ENCODE peak calls at places on chromosome 6, in four cellular contexts. L is lower lobe of right lung, Y is Calu3, O is GM10248. V is an unnamed sample.

GRCh38 chr6:34071884-34072379 is 74.0 kb downstream of the GRM4 start:
- DNase-seq in L (no peak), Y (no peak), O (no peak), V (no peak)

GRCh38 chr6:70707893-70708292 is 40.2 kb downstream of the SMAP1 start:
- DNase-seq in L (no peak), Y (no peak), O (no peak), V (no peak)

GRCh38 chr6:37624606-37625574 is 72.8 kb downstream of the MDGA1 start:
- DNase-seq in L (peak; percentile 81), Y (peak; percentile 86), O (no peak), V (no peak)

GRCh38 chr6:149884215-149884614 is 13.7 kb downstream of the RAET1E start:
- DNase-seq in L (peak; percentile 79), Y (no peak), O (no peak), V (no peak)

GRCh38 chr6:117676577-117677218 is 1.4 kb downstream of the NUS1 start:
- DNase-seq in L (no peak), Y (no peak), O (no peak), V (no peak)

GRCh38 chr6:131946992-131947955 is 3.9 kb downstream of the CCN2 start:
- DNase-seq in L (no peak), Y (no peak), O (no peak), V (no peak)

GRCh38 chr6:170347091-170347490 is 40.5 kb downstream of the FAM120B start:
- DNase-seq in L (no peak), Y (no peak), O (peak; percentile 52), V (no peak)

GRCh38 chr6:14674867-14675648 is 557.5 kb downstream of the CD83 start:
- DNase-seq in L (no peak), Y (no peak), O (no peak), V (no peak)

GRCh38 chr6:151658091-151658490 is 149.4 kb upstream of the ESR1 start:
- DNase-seq in L (no peak), Y (no peak), O (no peak), V (no peak)

GRCh38 chr6:11632795-11633511 is 95.4 kb downstream of the TMEM170B start:
- DNase-seq in L (no peak), Y (no peak), O (no peak), V (no peak)

GRCh38 chr6:105164418-105164817 is 15.4 kb downstream of the POPDC3 start:
- DNase-seq in L (no peak), Y (no peak), O (no peak), V (no peak)

GRCh38 chr6:34242252-34243130 is 5.8 kb downstream of the HMGA1 start:
- DNase-seq in L (peak; percentile 30), Y (no peak), O (no peak), V (no peak)

GRCh38 chr6:156256161-156256560 is 521.0 kb upstream of the ARID1B start:
- DNase-seq in L (no peak), Y (no peak), O (no peak), V (no peak)

GRCh38 chr6:12709116-12709515 is 7.5 kb upstream of the PHACTR1 start:
- DNase-seq in L (no peak), Y (no peak), O (no peak), V (no peak)

GRCh38 chr6:157478926-157479325 is 97.9 kb downstream of the ZDHHC14 start:
- DNase-seq in L (no peak), Y (no peak), O (no peak), V (no peak)

GRCh38 chr6:28400122-28400451 is 540 bp upstream of the ZSCAN12 start:
- DNase-seq in L (no peak), Y (no peak), O (no peak), V (no peak)

GRCh38 chr6:14086701-14087100 is 30.9 kb upstream of the CD83 start:
- DNase-seq in L (no peak), Y (no peak), O (no peak), V (no peak)

GRCh38 chr6:219019-219570 is 73.2 kb upstream of the DUSP22 start:
- DNase-seq in L (no peak), Y (no peak), O (no peak), V (no peak)

GRCh38 chr6:130143709-130144108 is 79.0 kb downstream of the SAMD3 start:
- DNase-seq in L (no peak), Y (no peak), O (no peak), V (no peak)

GRCh38 chr6:97947841-97948240 is 664.8 kb upstream of the MMS22L start:
- DNase-seq in L (peak; percentile 46), Y (peak; percentile 81), O (no peak), V (no peak)

GRCh38 chr6:14661188-14661587 is 543.6 kb downstream of the CD83 start:
- DNase-seq in L (no peak), Y (no peak), O (peak; percentile 29), V (peak; percentile 82)

GRCh38 chr6:7042056-7042653 is 65.6 kb upstream of the RREB1 start:
- DNase-seq in L (peak; percentile 53), Y (no peak), O (no peak), V (no peak)

GRCh38 chr6:107740496-107741190 is 83.5 kb downstream of the SCML4 start:
- DNase-seq in L (no peak), Y (no peak), O (no peak), V (no peak)